ENCODE peak calls at places on chromosomes 16 and 17, in six cellular contexts. G, Q, Z, W, N and E are unnamed samples.

GRCh38 chr16:73056911-73057310 is 9.0 kb upstream of the ZFHX3 start:
- DNase-seq in N (no peak), Z (no peak), W (no peak), Q (no peak), G (no peak), E (no peak)

GRCh38 chr17:77886387-77886728 is 72.1 kb upstream of the TNRC6C start:
- DNase-seq in Z (peak), W (no peak), Q (peak), G (no peak), N (no peak), E (no peak)

GRCh38 chr17:73585583-73585982 is 58.7 kb downstream of the SDK2 start:
- DNase-seq in N (no peak), Z (no peak), Q (no peak), G (no peak), W (no peak), E (no peak)

GRCh38 chr17:4679652-4680051 is 24.3 kb downstream of the PELP1 start:
- DNase-seq in Q (no peak), W (no peak), N (no peak), Z (no peak), G (no peak), E (no peak)

GRCh38 chr16:10619271-10619849 is 39.0 kb upstream of the EMP2 start:
- DNase-seq in G (no peak), Q (no peak), N (peak), W (peak), Z (peak), E (no peak)

GRCh38 chr16:85005278-85006069 is 5.9 kb downstream of the ZDHHC7 start:
- DNase-seq in Z (no peak), W (no peak), N (no peak), Q (no peak), G (no peak), E (no peak)

GRCh38 chr17:68812876-68813584 is 142.2 kb downstream of the ABCA8 start:
- DNase-seq in W (no peak), N (no peak), G (no peak), Z (no peak), Q (no peak), E (no peak)

GRCh38 chr17:3656353-3656752 is 12.0 kb downstream of the TAX1BP3 start:
- DNase-seq in Z (no peak), Q (no peak), G (no peak), W (no peak), N (no peak), E (no peak)

GRCh38 chr16:5450435-5451104 is 353.0 kb upstream of the EEF2KMT start:
- DNase-seq in N (no peak), Q (no peak), W (peak), G (no peak), Z (no peak), E (no peak)

GRCh38 chr17:81583589-81584337 is 31.6 kb upstream of the FAAP100 start:
- DNase-seq in N (no peak), Q (no peak), G (no peak), W (no peak), Z (no peak), E (peak)

GRCh38 chr16:4322121-4323035 is 6.5 kb downstream of the GLIS2 start:
- DNase-seq in Q (no peak), Z (no peak), W (no peak), N (peak), G (no peak), E (no peak)

GRCh38 chr17:72726936-72727335 is 365.6 kb downstream of the SLC39A11 start:
- DNase-seq in Q (no peak), W (no peak), Z (no peak), N (no peak), G (peak), E (no peak)

GRCh38 chr17:48555183-48555615 is 10.3 kb upstream of the HOXB2 start:
- DNase-seq in Q (no peak), N (no peak), G (no peak), W (no peak), Z (peak), E (no peak)

GRCh38 chr16:77596243-77596642 is 126.1 kb upstream of the NUDT7 start:
- DNase-seq in Q (no peak), N (no peak), G (no peak), Z (no peak), W (no peak), E (no peak)

GRCh38 chr16:48335961-48336360 is 49.3 kb downstream of the SIAH1 start:
- DNase-seq in Z (no peak), N (no peak), W (no peak), Q (no peak), G (no peak), E (no peak)

GRCh38 chr17:36899250-36900129 is 37.8 kb upstream of the LHX1 start:
- DNase-seq in N (peak), Z (no peak), W (no peak), Q (no peak), G (no peak), E (no peak)

GRCh38 chr17:75625813-75626486 is 7.3 kb upstream of the SMIM5 start:
- DNase-seq in Z (peak), W (peak), Q (no peak), G (no peak), N (peak), E (peak)

GRCh38 chr17:73998246-73999220 is 204.9 kb upstream of the RPL38 start:
- DNase-seq in W (peak), Q (peak), N (peak), G (no peak), Z (peak), E (peak)

GRCh38 chr17:20184977-20185619 is 175.9 kb downstream of the SPECC1 start:
- DNase-seq in Q (no peak), Z (peak), W (no peak), N (no peak), G (no peak), E (no peak)

GRCh38 chr16:68116256-68116853 is 31.2 kb downstream of the NFATC3 start:
- DNase-seq in N (no peak), Q (no peak), G (no peak), W (no peak), Z (peak), E (no peak)

GRCh38 chr17:81608082-81608481 is 28.8 kb downstream of the NPLOC4 start:
- DNase-seq in N (no peak), G (no peak), Z (no peak), Q (no peak), W (no peak), E (no peak)

GRCh38 chr16:3509470-3509928 is 8.7 kb downstream of the CLUAP1 start:
- DNase-seq in Z (no peak), Q (no peak), W (no peak), N (no peak), G (peak), E (no peak)

GRCh38 chr17:72761431-72761830 is 331.1 kb downstream of the SLC39A11 start:
- DNase-seq in G (no peak), Q (no peak), N (no peak), W (no peak), Z (peak), E (no peak)

GRCh38 chr17:27332485-27333409 is 38.8 kb downstream of the WSB1 start:
- DNase-seq in Q (peak), W (peak), N (peak), G (peak), Z (peak), E (peak)

GRCh38 chr16:10013364-10013763 is 168.9 kb downstream of the GRIN2A start:
- DNase-seq in G (no peak), Z (no peak), W (no peak), Q (no peak), N (no peak), E (no peak)

GRCh38 chr17:81508639-81509047 is 4.0 kb downstream of the ACTG1 start:
- DNase-seq in N (no peak), Z (no peak), G (no peak), W (no peak), Q (peak), E (peak)

GRCh38 chr16:88355389-88356123 is 27.2 kb upstream of the ZNF469 start:
- DNase-seq in G (no peak), W (no peak), N (peak), Z (no peak), Q (no peak), E (no peak)

GRCh38 chr16:31267332-31268032 is 7.7 kb downstream of the ITGAM start:
- DNase-seq in N (no peak), Z (no peak), W (peak), G (no peak), Q (no peak), E (no peak)

GRCh38 chr16:19711643-19712042 is 6.4 kb downstream of the KNOP1 start:
- DNase-seq in N (no peak), Q (no peak), G (no peak), Z (no peak), W (no peak), E (no peak)

GRCh38 chr16:58000706-58001676 is at the start of gene USB1:
- DNase-seq in G (peak), W (peak), Z (peak), N (peak), Q (peak), E (peak)
- TF ChIP-seq GABPA in G (no peak), W (peak), Z (peak), N (peak), Q (no peak), E (peak)

GRCh38 chr16:12178251-12178990 is 201.9 kb downstream of the SNX29 start:
- DNase-seq in W (no peak), Z (no peak), G (no peak), Q (no peak), N (no peak), E (no peak)
- TF ChIP-seq GABPA in W (no peak), Z (no peak), G (no peak), Q (no peak), N (no peak), E (no peak)

GRCh38 chr16:58086381-58087208 is 42.6 kb downstream of the CFAP20 start:
- DNase-seq in Z (no peak), Q (no peak), G (no peak), W (no peak), N (peak), E (no peak)
- TF ChIP-seq GABPA in Z (no peak), Q (no peak), G (no peak), W (no peak), N (no peak), E (peak)

GRCh38 chr16:86073103-86073625 is 174.2 kb downstream of the IRF8 start:
- DNase-seq in G (no peak), N (no peak), W (no peak), Z (no peak), Q (no peak), E (no peak)

GRCh38 chr16:86070971-86071370 is 172.0 kb downstream of the IRF8 start:
- DNase-seq in W (no peak), G (no peak), Q (no peak), N (no peak), Z (no peak), E (no peak)

GRCh38 chr16:86073763-86074493 is 175.0 kb downstream of the IRF8 start:
- DNase-seq in W (no peak), Q (no peak), G (no peak), Z (no peak), N (no peak), E (no peak)

GRCh38 chr16:86071611-86072240 is 172.8 kb downstream of the IRF8 start:
- DNase-seq in Z (no peak), Q (no peak), W (no peak), N (no peak), G (no peak), E (no peak)

GRCh38 chr16:86072328-86073102 is 173.6 kb downstream of the IRF8 start:
- DNase-seq in Q (no peak), Z (peak), N (peak), W (peak), G (no peak), E (peak)
- TF ChIP-seq GABPA in Q (no peak), Z (no peak), N (no peak), W (no peak), G (no peak), E (no peak)

GRCh38 chr16:55949518-55949917 is 74.3 kb upstream of the CES5A start:
- DNase-seq in G (no peak), W (no peak), Z (no peak), Q (no peak), N (no peak), E (no peak)

GRCh38 chr16:55943257-55943656 is 68.1 kb upstream of the CES5A start:
- DNase-seq in Z (no peak), Q (no peak), N (no peak), G (no peak), W (no peak), E (no peak)

GRCh38 chr16:55942821-55943220 is 67.6 kb upstream of the CES5A start:
- DNase-seq in G (no peak), N (no peak), Z (no peak), Q (no peak), W (no peak), E (no peak)

GRCh38 chr16:55944377-55944802 is 69.2 kb upstream of the CES5A start:
- DNase-seq in W (peak), G (no peak), Z (peak), Q (peak), N (peak), E (peak)

DNA sequence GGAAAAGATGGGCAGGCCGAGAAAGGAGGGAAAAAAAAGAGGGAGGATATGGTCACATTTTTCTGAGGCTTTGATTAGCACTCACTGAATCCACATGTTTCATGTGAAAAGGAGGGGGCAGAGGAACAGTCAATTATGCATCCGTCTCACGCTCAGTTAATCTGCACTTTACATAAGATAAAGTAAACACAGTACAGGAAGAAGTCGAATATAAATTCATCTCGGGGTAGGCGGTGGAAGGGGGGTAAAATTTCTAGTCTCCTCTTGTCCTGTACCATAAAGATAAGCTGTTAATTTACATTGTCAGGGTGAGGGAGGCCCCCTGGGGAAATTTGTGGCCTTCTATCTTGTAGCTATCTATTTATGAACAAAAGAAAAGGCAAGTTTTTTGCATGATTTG is 73.1 kb upstream of the CES5A start:
- DNase-seq in G (no peak), Z (no peak), N (no peak), Q (no peak), W (no peak), E (no peak)
- TF ChIP-seq GABPA in G (no peak), Z (no peak), N (no peak), Q (no peak), W (no peak), E (no peak)

GRCh38 chr16:23321206-23321875 is 19.2 kb downstream of the SCNN1B start:
- DNase-seq in G (no peak), W (no peak), Q (no peak), Z (no peak), N (no peak), E (no peak)

GRCh38 chr16:23320695-23321094 is 18.6 kb downstream of the SCNN1B start:
- DNase-seq in Z (no peak), N (no peak), Q (no peak), G (no peak), W (no peak), E (no peak)

GRCh38 chr16:23327836-23328235 is 25.7 kb downstream of the SCNN1B start:
- DNase-seq in W (no peak), Z (no peak), Q (no peak), G (no peak), N (no peak), E (no peak)

GRCh38 chr16:23323224-23324030 is 21.3 kb downstream of the SCNN1B start:
- DNase-seq in W (no peak), Z (no peak), G (peak), Q (no peak), N (no peak), E (no peak)

DNA sequence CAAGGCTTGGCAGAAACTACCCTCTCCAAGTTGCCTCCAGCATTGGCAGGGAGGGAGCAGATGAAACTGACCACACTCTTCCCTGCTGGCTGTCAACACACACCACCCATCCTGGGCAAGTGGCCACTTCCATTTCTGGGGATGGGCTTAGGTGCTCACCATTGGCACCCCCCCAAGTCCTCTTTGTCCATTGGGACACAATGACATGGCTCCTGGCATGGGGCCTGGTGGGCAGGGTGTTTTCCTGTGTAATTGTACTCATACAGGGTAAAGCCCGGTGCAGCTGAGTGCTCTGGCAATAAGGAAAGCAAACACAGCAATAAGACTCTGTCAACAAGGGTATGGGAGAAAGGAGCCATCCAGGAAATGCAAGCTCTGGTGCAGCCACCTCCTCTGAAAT is 22.6 kb downstream of the SCNN1B start:
- DNase-seq in Z (no peak), Q (no peak), W (no peak), N (no peak), G (no peak), E (peak)
- TF ChIP-seq GABPA in Z (no peak), Q (no peak), W (no peak), N (no peak), G (no peak), E (no peak)

GRCh38 chr17:15341385-15341849 is at the start of gene TEKT3:
- DNase-seq in Z (peak), N (peak), G (no peak), W (peak), Q (no peak), E (no peak)
- TF ChIP-seq GABPA in Z (no peak), N (no peak), G (no peak), W (no peak), Q (no peak), E (no peak)

GRCh38 chr17:17361543-17362511 is 58.7 kb downstream of the NT5M start:
- DNase-seq in N (peak), G (no peak), Q (no peak), W (no peak), Z (no peak), E (no peak)
- TF ChIP-seq GABPA in N (no peak), G (no peak), Q (no peak), W (no peak), Z (no peak), E (no peak)